ENCODE peak calls at places on chromosomes 13 and 19, in four cellular contexts. T, E, Q and F are unnamed samples.

GRCh38 chr19:45608948-45609347 is 6.9 kb upstream of the GPR4 start:
- DNase-seq in T (no peak), E (no peak), Q (no peak), F (no peak)

GRCh38 chr19:43470288-43470687 is 4.9 kb upstream of the LYPD3 start:
- DNase-seq in T (peak; percentile 76), E (peak; percentile 21), Q (no peak), F (no peak)

GRCh38 chr19:34218818-34219164 is 35.6 kb upstream of the GARRE1 start:
- DNase-seq in T (no peak), E (no peak), Q (no peak), F (no peak)

GRCh38 chr19:27735314-27735713 is 1477.6 kb downstream of the UQCRFS1 start:
- DNase-seq in T (no peak), E (no peak), Q (no peak), F (no peak)

GRCh38 chr13:97306646-97307045 is 84.5 kb downstream of the MBNL2 start:
- DNase-seq in T (peak; percentile 45), E (no peak), Q (no peak), F (no peak)

GRCh38 chr13:113458218-113459065 is 5.2 kb upstream of the ADPRHL1 start:
- DNase-seq in T (peak; percentile 42), E (no peak), Q (no peak), F (no peak)

GRCh38 chr19:38274734-38275133 is 10.4 kb downstream of the SPINT2 start:
- DNase-seq in T (no peak), E (no peak), Q (peak; percentile 33), F (no peak)

GRCh38 chr19:54178581-54179261 is 5.8 kb upstream of the TMC4 start:
- DNase-seq in T (no peak), E (peak; percentile 43), Q (no peak), F (no peak)

GRCh38 chr13:73245271-73245670 is 186.5 kb downstream of the KLF5 start:
- DNase-seq in T (no peak), E (no peak), Q (no peak), F (no peak)

GRCh38 chr13:37109080-37109678 is 3.7 kb upstream of the CSNK1A1L start:
- DNase-seq in T (peak; percentile 45), E (peak; percentile 8), Q (no peak), F (no peak)

GRCh38 chr19:56105090-56105701 is 15.9 kb downstream of the ZNF787 start:
- DNase-seq in T (peak; percentile 48), E (peak; percentile 46), Q (peak; percentile 63), F (peak; percentile 88)

GRCh38 chr13:33101835-33102234 is 85.6 kb downstream of the KL start:
- DNase-seq in T (no peak), E (no peak), Q (no peak), F (no peak)

GRCh38 chr19:16649734-16650133 is 10.2 kb downstream of the SMIM7 start:
- DNase-seq in T (no peak), E (peak; percentile 9), Q (no peak), F (peak; percentile 33)

GRCh38 chr13:95457294-95457693 is 95.2 kb upstream of the CLDN10 start:
- DNase-seq in T (no peak), E (no peak), Q (no peak), F (no peak)

GRCh38 chr13:80362488-80362887 is 21.6 kb upstream of the SPRY2 start:
- DNase-seq in T (no peak), E (no peak), Q (no peak), F (no peak)

GRCh38 chr13:100304241-100304640 is 215.3 kb downstream of the PCCA start:
- DNase-seq in T (no peak), E (no peak), Q (no peak), F (no peak)

DNA sequence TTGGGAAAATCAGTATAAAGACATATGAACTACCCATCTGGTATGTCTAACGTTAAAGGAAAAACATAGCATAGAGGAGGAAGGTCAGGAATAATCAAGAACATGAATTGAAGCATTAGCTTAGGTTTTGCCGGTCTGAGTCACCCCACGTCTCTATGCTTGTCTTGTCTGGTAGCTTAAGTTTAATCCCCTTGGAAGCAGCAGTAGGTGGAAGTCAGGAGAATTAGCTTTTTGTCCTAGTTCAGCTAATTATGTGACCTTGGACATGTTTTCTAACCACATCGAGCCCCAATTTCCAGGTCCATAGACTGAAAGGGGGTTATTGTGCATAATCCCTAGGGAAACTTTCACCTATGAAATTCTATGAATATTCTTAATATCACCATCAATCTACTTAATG is 304.6 kb upstream of the MAB21L1 start:
- DNase-seq in T (no peak), E (no peak), Q (no peak), F (no peak)
- H3K27ac ChIP-seq in T (no peak overlapping the region), E (no peak overlapping the region), Q (no peak overlapping the region), F (no peak overlapping the region)

GRCh38 chr19:30222428-30222873 is 149.7 kb upstream of the ZNF536 start:
- DNase-seq in T (no peak), E (no peak), Q (no peak), F (no peak)
- H3K27ac ChIP-seq in T (no peak overlapping the region), E (no peak overlapping the region), Q (no peak overlapping the region), F (no peak overlapping the region)

DNA sequence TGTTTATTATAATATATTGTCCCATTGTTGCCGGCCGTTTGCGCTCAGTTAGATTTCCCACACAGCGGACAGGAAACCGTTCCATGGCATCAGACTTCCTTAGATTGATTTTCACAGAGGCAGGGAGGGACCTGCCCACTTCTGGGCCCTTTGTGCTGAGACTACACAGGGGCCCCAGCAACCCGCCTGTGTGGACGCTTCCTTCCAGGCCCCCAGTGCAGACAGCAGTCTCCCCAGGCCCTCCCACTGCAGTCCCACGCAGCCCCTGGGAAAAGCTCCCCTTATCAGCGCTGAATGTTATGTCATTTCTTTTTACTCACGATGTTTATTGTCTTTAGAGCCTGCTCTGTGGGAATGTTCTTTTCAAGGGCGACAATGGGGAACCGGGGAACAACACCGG is 351.7 kb upstream of the ARGLU1 start:
- DNase-seq in T (peak; percentile 7), E (no peak), Q (peak; percentile 63), F (peak; percentile 23)
- H3K27ac ChIP-seq in T (no peak overlapping the region), E (no peak overlapping the region), Q (peak overlapping the region; percentile 91), F (peak overlapping the region; percentile 81)

GRCh38 chr13:110303644-110304043 is 3.3 kb downstream of the COL4A1 start:
- DNase-seq in T (no peak), E (no peak), Q (no peak), F (no peak)

GRCh38 chr13:110305544-110305943 is 1.4 kb downstream of the COL4A1 start:
- DNase-seq in T (no peak), E (no peak), Q (no peak), F (no peak)

GRCh38 chr13:110305001-110305400 is 2.0 kb downstream of the COL4A1 start:
- DNase-seq in T (no peak), E (no peak), Q (no peak), F (no peak)

GRCh38 chr13:110302986-110303385 is 4.0 kb downstream of the COL4A1 start:
- DNase-seq in T (no peak), E (no peak), Q (no peak), F (no peak)

GRCh38 chr13:110304256-110304655 is 2.7 kb downstream of the COL4A1 start:
- DNase-seq in T (peak; percentile 55), E (no peak), Q (no peak), F (no peak)
- H3K27ac ChIP-seq in T (peak overlapping the region; percentile 73), E (no peak overlapping the region), Q (peak overlapping the region; percentile 97), F (peak overlapping the region; percentile 54)

GRCh38 chr19:15091918-15092753 is 10.1 kb downstream of the OR1I1 start:
- DNase-seq in T (peak; percentile 50), E (peak; percentile 79), Q (no peak), F (no peak)
- H3K27ac ChIP-seq in T (no peak overlapping the region), E (no peak overlapping the region), Q (no peak overlapping the region), F (no peak overlapping the region)

GRCh38 chr19:2543463-2544442 is 67.8 kb downstream of the GADD45B start:
- DNase-seq in T (peak; percentile 99), E (peak; percentile 68), Q (peak; percentile 94), F (peak; percentile 97)

GRCh38 chr19:2540251-2540645 is 64.3 kb downstream of the GADD45B start:
- DNase-seq in T (no peak), E (no peak), Q (no peak), F (no peak)

GRCh38 chr19:2540646-2541454 is 64.9 kb downstream of the GADD45B start:
- DNase-seq in T (peak; percentile 99), E (no peak), Q (peak; percentile 93), F (peak; percentile 95)

GRCh38 chr19:2544576-2545415 is 68.9 kb downstream of the GADD45B start:
- DNase-seq in T (peak; percentile 31), E (no peak), Q (peak; percentile 14), F (no peak)

DNA sequence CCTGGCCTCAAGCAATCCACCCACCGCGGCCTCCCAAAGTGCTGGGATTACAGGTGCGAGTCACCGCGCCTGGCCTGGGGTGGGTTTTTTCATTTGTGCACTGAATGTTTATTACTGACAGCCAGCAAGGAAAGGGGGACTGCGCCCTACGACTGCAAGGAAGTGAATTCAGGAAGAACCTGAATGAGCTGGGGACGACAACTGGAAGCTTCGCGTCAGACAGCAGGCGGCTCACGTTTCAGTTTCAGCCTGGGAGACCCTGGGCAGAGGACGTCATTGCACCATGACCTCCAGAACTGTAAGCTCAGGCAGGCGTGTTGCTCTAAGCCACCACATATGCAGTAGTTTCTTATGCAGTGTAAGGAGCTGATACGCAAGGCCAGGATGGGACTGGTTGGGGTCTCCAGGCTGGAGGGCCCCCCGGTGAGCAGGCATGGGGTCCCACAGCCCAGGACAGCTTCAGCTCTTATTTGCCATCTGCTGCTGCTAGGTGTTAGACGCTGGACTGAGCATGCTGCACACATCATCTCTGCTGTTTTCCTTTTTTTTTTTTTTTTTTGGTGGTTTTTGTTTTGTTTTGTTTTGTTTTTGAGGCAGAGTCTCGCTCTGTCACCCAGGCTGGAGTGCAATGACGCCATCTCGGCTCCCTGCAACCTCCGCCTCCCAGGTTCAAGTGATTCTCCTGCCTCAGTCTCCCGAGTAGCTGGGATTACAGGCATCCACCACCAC is 66.6 kb downstream of the GADD45B start:
- DNase-seq in T (peak; percentile 51), E (no peak), Q (peak; percentile 20), F (no peak)
- H3K27ac ChIP-seq in T (peak overlapping the region; percentile 95), E (no peak overlapping the region), Q (peak overlapping the region; percentile 96), F (peak overlapping the region; percentile 90)

DNA sequence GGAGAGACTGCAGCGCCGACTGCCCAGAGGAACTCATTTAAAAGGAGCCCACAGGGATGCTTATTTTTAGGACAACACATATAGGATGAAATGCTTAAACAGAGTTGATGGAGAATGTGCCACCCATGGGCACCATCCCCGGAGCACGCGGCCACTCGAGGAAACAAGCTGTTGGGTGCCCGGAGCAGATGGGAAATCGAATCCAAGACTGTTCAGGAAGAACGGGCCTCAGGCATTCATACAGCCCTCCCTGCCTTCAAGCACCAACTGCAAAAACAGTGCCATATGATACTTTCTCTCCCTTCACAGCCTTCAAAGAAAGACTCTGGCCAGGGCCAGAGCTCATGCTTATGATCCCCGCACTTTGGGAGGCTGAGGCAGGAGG is 40.2 kb downstream of the RAB20 start:
- DNase-seq in T (no peak), E (no peak), Q (no peak), F (no peak)
- H3K27ac ChIP-seq in T (no peak overlapping the region), E (no peak overlapping the region), Q (peak overlapping the region; percentile 76), F (peak overlapping the region; percentile 63)

GRCh38 chr19:2260341-2260751 is 4.1 kb upstream of the JSRP1 start:
- DNase-seq in T (peak; percentile 53), E (no peak), Q (no peak), F (no peak)
- H3K27ac ChIP-seq in T (no peak overlapping the region), E (peak overlapping the region; percentile 94), Q (no peak overlapping the region), F (no peak overlapping the region)